ENCODE peak calls at places on chromosome X, in six cellular contexts. One of them, this sample, is unnamed.

GRCh38 chrX:38293741-38294140 is 33.6 kb downstream of the RPGR start:
- DNase-seq in left ventricle myocardium inferior: no peak
- DNase-seq in Karpas-422: no peak
- DNase-seq in frontal cortex: no peak
- DNase-seq in WTC11: no peak
- DNase-seq in activated T-helper 1 cell treated with anti-CD3 and anti-CD28 coated beads, Interleukin-12 subunit alpha, Interleukin-12 subunit beta, Interleukin-2, Interleukin-4 antibody, amounts not matched to agents 30 ng/mL and 10 ng/mL and 1 ng/mL, durations not matched to agents 14 hours and 24 hours and 36 hours: no peak
- DNase-seq in this sample: no peak

GRCh38 chrX:13109811-13110210 is 65.4 kb upstream of the FAM9C start:
- DNase-seq in activated T-helper 1 cell treated with anti-CD3 and anti-CD28 coated beads, Interleukin-12 subunit alpha, Interleukin-12 subunit beta, Interleukin-2, Interleukin-4 antibody, amounts not matched to agents 30 ng/mL and 10 ng/mL and 1 ng/mL, durations not matched to agents 14 hours and 24 hours and 36 hours: no peak
- DNase-seq in left ventricle myocardium inferior: no peak
- DNase-seq in WTC11: no peak
- DNase-seq in frontal cortex: no peak
- DNase-seq in Karpas-422: no peak
- DNase-seq in this sample: no peak

GRCh38 chrX:37746268-37746931 is 33.5 kb upstream of the CYBB start:
- DNase-seq in Karpas-422: no peak
- DNase-seq in activated T-helper 1 cell treated with anti-CD3 and anti-CD28 coated beads, Interleukin-12 subunit alpha, Interleukin-12 subunit beta, Interleukin-2, Interleukin-4 antibody, amounts not matched to agents 30 ng/mL and 10 ng/mL and 1 ng/mL, durations not matched to agents 14 hours and 24 hours and 36 hours: no peak
- DNase-seq in WTC11: no peak
- DNase-seq in frontal cortex: no peak
- DNase-seq in left ventricle myocardium inferior: no peak
- DNase-seq in this sample: no peak

GRCh38 chrX:6941041-6941440 is 206.5 kb upstream of the STS start:
- DNase-seq in Karpas-422: no peak
- DNase-seq in frontal cortex: no peak
- DNase-seq in WTC11: no peak
- DNase-seq in activated T-helper 1 cell treated with anti-CD3 and anti-CD28 coated beads, Interleukin-12 subunit alpha, Interleukin-12 subunit beta, Interleukin-2, Interleukin-4 antibody, amounts not matched to agents 30 ng/mL and 10 ng/mL and 1 ng/mL, durations not matched to agents 14 hours and 24 hours and 36 hours: no peak
- DNase-seq in left ventricle myocardium inferior: no peak
- DNase-seq in this sample: no peak

GRCh38 chrX:132809581-132809980 is 148.8 kb downstream of the HS6ST2 start:
- DNase-seq in Karpas-422: no peak
- DNase-seq in activated T-helper 1 cell treated with anti-CD3 and anti-CD28 coated beads, Interleukin-12 subunit alpha, Interleukin-12 subunit beta, Interleukin-2, Interleukin-4 antibody, amounts not matched to agents 30 ng/mL and 10 ng/mL and 1 ng/mL, durations not matched to agents 14 hours and 24 hours and 36 hours: no peak
- DNase-seq in frontal cortex: no peak
- DNase-seq in WTC11: no peak
- DNase-seq in left ventricle myocardium inferior: no peak
- DNase-seq in this sample: no peak

GRCh38 chrX:154542723-154543424 is 3.8 kb downstream of the G6PD start:
- DNase-seq in left ventricle myocardium inferior: no peak
- DNase-seq in frontal cortex: no peak
- DNase-seq in WTC11: no peak
- DNase-seq in activated T-helper 1 cell treated with anti-CD3 and anti-CD28 coated beads, Interleukin-12 subunit alpha, Interleukin-12 subunit beta, Interleukin-2, Interleukin-4 antibody, amounts not matched to agents 30 ng/mL and 10 ng/mL and 1 ng/mL, durations not matched to agents 14 hours and 24 hours and 36 hours: no peak
- DNase-seq in Karpas-422: no peak
- DNase-seq in this sample: no peak

GRCh38 chrX:115142057-115142456 is 47.2 kb upstream of the RBMXL3 start:
- DNase-seq in Karpas-422: no peak
- DNase-seq in WTC11: no peak
- DNase-seq in frontal cortex: no peak
- DNase-seq in left ventricle myocardium inferior: no peak
- DNase-seq in activated T-helper 1 cell treated with anti-CD3 and anti-CD28 coated beads, Interleukin-12 subunit alpha, Interleukin-12 subunit beta, Interleukin-2, Interleukin-4 antibody, amounts not matched to agents 30 ng/mL and 10 ng/mL and 1 ng/mL, durations not matched to agents 14 hours and 24 hours and 36 hours: no peak
- DNase-seq in this sample: no peak

GRCh38 chrX:13396887-13397286 is 77.0 kb upstream of the ATXN3L start:
- DNase-seq in frontal cortex: no peak
- DNase-seq in left ventricle myocardium inferior: no peak
- DNase-seq in WTC11: no peak
- DNase-seq in activated T-helper 1 cell treated with anti-CD3 and anti-CD28 coated beads, Interleukin-12 subunit alpha, Interleukin-12 subunit beta, Interleukin-2, Interleukin-4 antibody, amounts not matched to agents 30 ng/mL and 10 ng/mL and 1 ng/mL, durations not matched to agents 14 hours and 24 hours and 36 hours: no peak
- DNase-seq in Karpas-422: no peak
- DNase-seq in this sample: no peak

GRCh38 chrX:9902651-9903050 is 64.5 kb upstream of the CLDN34 start:
- DNase-seq in frontal cortex: no peak
- DNase-seq in left ventricle myocardium inferior: no peak
- DNase-seq in WTC11: no peak
- DNase-seq in activated T-helper 1 cell treated with anti-CD3 and anti-CD28 coated beads, Interleukin-12 subunit alpha, Interleukin-12 subunit beta, Interleukin-2, Interleukin-4 antibody, amounts not matched to agents 30 ng/mL and 10 ng/mL and 1 ng/mL, durations not matched to agents 14 hours and 24 hours and 36 hours: no peak
- DNase-seq in Karpas-422: no peak
- DNase-seq in this sample: no peak

GRCh38 chrX:1165535-1166196 is 46.8 kb downstream of the CRLF2 start:
- DNase-seq in activated T-helper 1 cell treated with anti-CD3 and anti-CD28 coated beads, Interleukin-12 subunit alpha, Interleukin-12 subunit beta, Interleukin-2, Interleukin-4 antibody, amounts not matched to agents 30 ng/mL and 10 ng/mL and 1 ng/mL, durations not matched to agents 14 hours and 24 hours and 36 hours: peak; percentile 28
- DNase-seq in WTC11: no peak
- DNase-seq in left ventricle myocardium inferior: no peak
- DNase-seq in frontal cortex: no peak
- DNase-seq in Karpas-422: no peak
- DNase-seq in this sample: no peak

GRCh38 chrX:10090319-10090718 is 66.5 kb upstream of the CLCN4 start:
- DNase-seq in left ventricle myocardium inferior: no peak
- DNase-seq in frontal cortex: no peak
- DNase-seq in WTC11: no peak
- DNase-seq in activated T-helper 1 cell treated with anti-CD3 and anti-CD28 coated beads, Interleukin-12 subunit alpha, Interleukin-12 subunit beta, Interleukin-2, Interleukin-4 antibody, amounts not matched to agents 30 ng/mL and 10 ng/mL and 1 ng/mL, durations not matched to agents 14 hours and 24 hours and 36 hours: no peak
- DNase-seq in Karpas-422: no peak
- DNase-seq in this sample: no peak

GRCh38 chrX:1248381-1249061 is 20.1 kb upstream of the CSF2RA start:
- DNase-seq in left ventricle myocardium inferior: no peak
- DNase-seq in frontal cortex: no peak
- DNase-seq in activated T-helper 1 cell treated with anti-CD3 and anti-CD28 coated beads, Interleukin-12 subunit alpha, Interleukin-12 subunit beta, Interleukin-2, Interleukin-4 antibody, amounts not matched to agents 30 ng/mL and 10 ng/mL and 1 ng/mL, durations not matched to agents 14 hours and 24 hours and 36 hours: no peak
- DNase-seq in WTC11: peak; percentile 85
- DNase-seq in Karpas-422: no peak
- DNase-seq in this sample: no peak

GRCh38 chrX:40094900-40095587 is 2.7 kb downstream of the BCOR start:
- DNase-seq in Karpas-422: peak; percentile 45
- DNase-seq in WTC11: no peak
- DNase-seq in left ventricle myocardium inferior: no peak
- DNase-seq in frontal cortex: no peak
- DNase-seq in activated T-helper 1 cell treated with anti-CD3 and anti-CD28 coated beads, Interleukin-12 subunit alpha, Interleukin-12 subunit beta, Interleukin-2, Interleukin-4 antibody, amounts not matched to agents 30 ng/mL and 10 ng/mL and 1 ng/mL, durations not matched to agents 14 hours and 24 hours and 36 hours: no peak
- DNase-seq in this sample: no peak

GRCh38 chrX:10387011-10387410 is 230.2 kb downstream of the CLCN4 start:
- DNase-seq in WTC11: no peak
- DNase-seq in Karpas-422: no peak
- DNase-seq in activated T-helper 1 cell treated with anti-CD3 and anti-CD28 coated beads, Interleukin-12 subunit alpha, Interleukin-12 subunit beta, Interleukin-2, Interleukin-4 antibody, amounts not matched to agents 30 ng/mL and 10 ng/mL and 1 ng/mL, durations not matched to agents 14 hours and 24 hours and 36 hours: no peak
- DNase-seq in frontal cortex: no peak
- DNase-seq in left ventricle myocardium inferior: no peak
- DNase-seq in this sample: no peak

GRCh38 chrX:56802921-56803848 is 74.1 kb downstream of the NBDY start:
- DNase-seq in frontal cortex: peak; percentile 38
- DNase-seq in left ventricle myocardium inferior: peak; percentile 36
- DNase-seq in Karpas-422: peak; percentile 86
- DNase-seq in activated T-helper 1 cell treated with anti-CD3 and anti-CD28 coated beads, Interleukin-12 subunit alpha, Interleukin-12 subunit beta, Interleukin-2, Interleukin-4 antibody, amounts not matched to agents 30 ng/mL and 10 ng/mL and 1 ng/mL, durations not matched to agents 14 hours and 24 hours and 36 hours: peak; percentile 24
- DNase-seq in WTC11: peak; percentile 74
- DNase-seq in this sample: peak; percentile 74

GRCh38 chrX:39592776-39593175 is 505.0 kb downstream of the BCOR start:
- DNase-seq in Karpas-422: no peak
- DNase-seq in activated T-helper 1 cell treated with anti-CD3 and anti-CD28 coated beads, Interleukin-12 subunit alpha, Interleukin-12 subunit beta, Interleukin-2, Interleukin-4 antibody, amounts not matched to agents 30 ng/mL and 10 ng/mL and 1 ng/mL, durations not matched to agents 14 hours and 24 hours and 36 hours: no peak
- DNase-seq in WTC11: no peak
- DNase-seq in frontal cortex: no peak
- DNase-seq in left ventricle myocardium inferior: no peak
- DNase-seq in this sample: no peak

GRCh38 chrX:83508006-83508405 is at the start of gene POU3F4:
- DNase-seq in WTC11: peak; percentile 75
- DNase-seq in left ventricle myocardium inferior: no peak
- DNase-seq in activated T-helper 1 cell treated with anti-CD3 and anti-CD28 coated beads, Interleukin-12 subunit alpha, Interleukin-12 subunit beta, Interleukin-2, Interleukin-4 antibody, amounts not matched to agents 30 ng/mL and 10 ng/mL and 1 ng/mL, durations not matched to agents 14 hours and 24 hours and 36 hours: no peak
- DNase-seq in frontal cortex: no peak
- DNase-seq in Karpas-422: no peak
- DNase-seq in this sample: no peak

GRCh38 chrX:72100051-72100755 is 31.5 kb downstream of the RTL5 start:
- DNase-seq in WTC11: no peak
- DNase-seq in Karpas-422: no peak
- DNase-seq in frontal cortex: no peak
- DNase-seq in activated T-helper 1 cell treated with anti-CD3 and anti-CD28 coated beads, Interleukin-12 subunit alpha, Interleukin-12 subunit beta, Interleukin-2, Interleukin-4 antibody, amounts not matched to agents 30 ng/mL and 10 ng/mL and 1 ng/mL, durations not matched to agents 14 hours and 24 hours and 36 hours: no peak
- DNase-seq in left ventricle myocardium inferior: no peak
- DNase-seq in this sample: no peak

GRCh38 chrX:20680998-20681397 is 414.3 kb upstream of the RPS6KA3 start:
- DNase-seq in activated T-helper 1 cell treated with anti-CD3 and anti-CD28 coated beads, Interleukin-12 subunit alpha, Interleukin-12 subunit beta, Interleukin-2, Interleukin-4 antibody, amounts not matched to agents 30 ng/mL and 10 ng/mL and 1 ng/mL, durations not matched to agents 14 hours and 24 hours and 36 hours: no peak
- DNase-seq in WTC11: no peak
- DNase-seq in frontal cortex: no peak
- DNase-seq in Karpas-422: no peak
- DNase-seq in left ventricle myocardium inferior: no peak
- DNase-seq in this sample: no peak

GRCh38 chrX:110992611-110993010 is 103.4 kb upstream of the PAK3 start:
- DNase-seq in Karpas-422: peak; percentile 73
- DNase-seq in WTC11: peak; percentile 28
- DNase-seq in left ventricle myocardium inferior: no peak
- DNase-seq in frontal cortex: no peak
- DNase-seq in activated T-helper 1 cell treated with anti-CD3 and anti-CD28 coated beads, Interleukin-12 subunit alpha, Interleukin-12 subunit beta, Interleukin-2, Interleukin-4 antibody, amounts not matched to agents 30 ng/mL and 10 ng/mL and 1 ng/mL, durations not matched to agents 14 hours and 24 hours and 36 hours: no peak
- DNase-seq in this sample: peak; percentile 3

GRCh38 chrX:135185795-135186443 is 14.7 kb upstream of the CT55 start:
- DNase-seq in left ventricle myocardium inferior: no peak
- DNase-seq in activated T-helper 1 cell treated with anti-CD3 and anti-CD28 coated beads, Interleukin-12 subunit alpha, Interleukin-12 subunit beta, Interleukin-2, Interleukin-4 antibody, amounts not matched to agents 30 ng/mL and 10 ng/mL and 1 ng/mL, durations not matched to agents 14 hours and 24 hours and 36 hours: peak; percentile 22
- DNase-seq in WTC11: peak; percentile 32
- DNase-seq in frontal cortex: peak; percentile 10
- DNase-seq in Karpas-422: peak; percentile 85
- DNase-seq in this sample: no peak